ENCODE peak calls at places on chromosome 1, in nine cellular contexts. R is GM12864; Z is esophagus squamous epithelium; B is CD8-positive, alpha-beta T cell; F is lower lobe of right lung; D is stomach; Q is psoas muscle; E is HFF-Myc; L is adipocyte. A is an unnamed sample.

GRCh38 chr1:16181887-16182719 is 26.2 kb upstream of the EPHA2 start:
- DNase-seq in D (peak), R (no peak), Z (no peak), B (no peak), E (peak), Q (peak), L (peak), F (peak), A (peak)

GRCh38 chr1:222657899-222658298 is 40.0 kb downstream of the MIA3 start:
- DNase-seq in D (no peak), E (no peak), L (no peak), F (no peak), Z (no peak), Q (no peak), R (no peak), B (no peak), A (no peak)

GRCh38 chr1:100034465-100034864 is 64.7 kb downstream of the SLC35A3 start:
- DNase-seq in R (no peak), E (no peak), Q (no peak), L (peak), Z (no peak), B (no peak), D (no peak), F (no peak), A (no peak)

GRCh38 chr1:56255516-56256181 is 323.7 kb downstream of the PLPP3 start:
- DNase-seq in Z (no peak), L (peak), F (peak), D (peak), R (no peak), E (peak), B (no peak), Q (peak), A (no peak)

GRCh38 chr1:225670806-225671733 is 18.1 kb upstream of the ENAH start:
- DNase-seq in R (no peak), E (no peak), B (no peak), F (no peak), L (no peak), D (no peak), Z (no peak), Q (no peak), A (no peak)

GRCh38 chr1:187451238-187451637 is 622.5 kb downstream of the PLA2G4A start:
- DNase-seq in F (no peak), E (no peak), R (no peak), L (no peak), D (no peak), Z (no peak), Q (no peak), B (no peak), A (no peak)

GRCh38 chr1:218553197-218553596 is 208.1 kb downstream of the TGFB2 start:
- DNase-seq in Q (no peak), B (no peak), E (peak), L (peak), R (no peak), D (no peak), F (no peak), Z (no peak), A (no peak)

GRCh38 chr1:902802-903201 is 20.9 kb upstream of the SAMD11 start:
- DNase-seq in L (no peak), B (no peak), Z (no peak), D (no peak), E (no peak), F (peak), Q (peak), R (no peak), A (no peak)

GRCh38 chr1:228463559-228464455 is 23.4 kb upstream of the RNF187 start:
- DNase-seq in L (peak), E (no peak), Z (no peak), F (no peak), Q (peak), B (no peak), R (peak), D (peak), A (peak)

DNA sequence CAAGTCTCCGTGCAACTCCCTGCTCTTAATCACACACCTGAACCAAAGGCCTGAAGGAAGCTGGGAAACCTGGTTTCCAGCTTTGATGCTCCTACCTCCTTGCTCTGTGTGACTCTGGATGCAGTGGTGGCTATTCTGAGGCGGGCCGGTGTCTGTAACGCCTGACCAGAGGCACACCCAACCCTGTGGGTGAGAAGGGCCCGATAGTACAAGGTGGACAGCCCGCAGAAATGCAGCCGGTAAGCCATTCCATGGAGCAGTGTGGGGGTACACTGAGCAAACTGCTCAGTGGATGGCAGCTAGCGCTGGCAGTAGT is 36.1 kb downstream of the AHDC1 start:
- DNase-seq in F (no peak), B (no peak), E (no peak), R (no peak), Z (no peak), L (no peak), D (no peak), Q (no peak), A (no peak)
- H3K4me3 ChIP-seq in F (peak), B (peak), E (peak), R (peak), Z (no peak), L (peak), D (peak), Q (peak), A (peak)

GRCh38 chr1:35642472-35642955 is 1.2 kb upstream of the PSMB2 start:
- DNase-seq in F (no peak), R (no peak), B (no peak), Q (no peak), E (no peak), Z (no peak), D (no peak), L (peak), A (no peak)
- H3K4me3 ChIP-seq in F (peak), R (peak), B (peak), Q (peak), E (peak), Z (peak), D (peak), L (peak), A (peak)

GRCh38 chr1:224448428-224449017 is 13.9 kb upstream of the WDR26 start:
- DNase-seq in Z (no peak), D (no peak), L (no peak), E (no peak), R (no peak), B (no peak), F (no peak), Q (no peak), A (no peak)
- H3K4me3 ChIP-seq in Z (no peak), D (no peak), L (no peak), E (no peak), R (no peak), B (no peak), F (no peak), Q (no peak), A (no peak)

GRCh38 chr1:111099289-111099688 is 40.6 kb downstream of the DRAM2 start:
- DNase-seq in Q (no peak), B (no peak), L (no peak), Z (no peak), F (no peak), E (no peak), R (no peak), D (peak), A (no peak)

GRCh38 chr1:111101854-111102642 is 37.8 kb downstream of the DRAM2 start:
- DNase-seq in D (peak), F (no peak), L (no peak), R (no peak), Q (no peak), B (no peak), Z (no peak), E (no peak), A (no peak)

GRCh38 chr1:111097356-111098099 is 42.4 kb downstream of the DRAM2 start:
- DNase-seq in F (no peak), L (no peak), D (no peak), R (no peak), B (no peak), Q (no peak), E (no peak), Z (no peak), A (no peak)
- H3K4me3 ChIP-seq in F (no peak), L (no peak), D (no peak), R (no peak), B (no peak), Q (no peak), E (no peak), Z (no peak), A (no peak)

GRCh38 chr1:48079096-48079495 is 81.9 kb upstream of the TRABD2B start:
- DNase-seq in Z (no peak), F (no peak), B (no peak), D (no peak), R (no peak), L (no peak), E (no peak), Q (no peak), A (no peak)

GRCh38 chr1:48080343-48081255 is 83.4 kb upstream of the TRABD2B start:
- DNase-seq in Z (no peak), R (no peak), L (no peak), E (no peak), Q (no peak), B (no peak), F (no peak), D (no peak), A (no peak)

GRCh38 chr1:48077860-48078259 is 80.7 kb upstream of the TRABD2B start:
- DNase-seq in D (no peak), B (no peak), Z (no peak), F (no peak), E (no peak), Q (no peak), L (no peak), R (no peak), A (no peak)

GRCh38 chr1:48084826-48085225 is 87.6 kb upstream of the TRABD2B start:
- DNase-seq in F (no peak), R (no peak), Q (no peak), Z (no peak), D (no peak), L (no peak), B (no peak), E (no peak), A (no peak)

DNA sequence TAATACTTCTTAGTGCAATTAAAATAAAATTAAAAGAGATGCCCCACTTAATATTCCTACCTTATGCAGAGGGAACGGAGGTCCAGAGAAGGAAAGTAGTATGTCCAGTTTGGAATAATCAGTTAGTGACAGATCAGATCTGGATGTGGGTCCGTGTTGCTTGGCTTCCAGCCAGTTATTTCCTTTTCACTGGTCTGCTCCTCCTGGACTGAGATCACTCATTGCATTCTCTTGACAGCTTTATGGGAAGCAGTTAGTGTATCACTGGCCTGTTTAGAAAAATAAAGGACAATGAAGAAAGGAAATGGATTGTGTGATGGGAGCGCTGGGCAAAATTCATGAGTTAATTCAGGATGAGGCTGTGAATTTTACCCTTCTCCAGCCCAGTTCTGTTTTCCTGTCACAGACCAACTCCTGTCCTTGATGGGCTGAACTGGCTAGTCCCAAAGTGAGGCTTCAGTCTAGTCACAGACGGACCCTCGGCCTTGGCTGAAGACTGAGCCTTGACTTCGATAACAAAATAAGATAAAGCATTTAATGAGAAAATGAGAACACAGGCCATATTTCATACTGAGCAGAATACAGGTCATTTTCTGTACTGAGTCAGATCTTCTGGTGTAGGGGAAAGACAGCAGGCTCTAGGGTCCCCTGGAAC is 85.2 kb upstream of the TRABD2B start:
- DNase-seq in B (no peak), Z (no peak), L (no peak), D (no peak), F (no peak), E (no peak), R (no peak), Q (no peak), A (no peak)
- H3K4me3 ChIP-seq in B (no peak), Z (no peak), L (no peak), D (no peak), F (no peak), E (no peak), R (no peak), Q (no peak), A (no peak)

GRCh38 chr1:44616991-44617702 is 57.1 kb downstream of the TMEM53 start:
- DNase-seq in L (peak), R (no peak), Z (no peak), D (no peak), Q (peak), F (no peak), E (no peak), B (no peak), A (peak)
- H3K4me3 ChIP-seq in L (peak), R (no peak), Z (peak), D (peak), Q (peak), F (peak), E (peak), B (no peak), A (no peak)

GRCh38 chr1:245169391-245169790 is 14.6 kb downstream of the KIF26B start:
- DNase-seq in R (no peak), Q (no peak), Z (no peak), F (no peak), D (no peak), B (no peak), L (no peak), E (no peak), A (no peak)
- H3K4me3 ChIP-seq in R (no peak), Q (no peak), Z (no peak), F (no peak), D (no peak), B (no peak), L (no peak), E (no peak), A (no peak)

GRCh38 chr1:38059632-38060286 is 13.2 kb upstream of the POU3F1 start:
- DNase-seq in B (no peak), Z (no peak), Q (no peak), R (no peak), F (no peak), D (no peak), L (no peak), E (no peak), A (no peak)

GRCh38 chr1:38055965-38056364 is 9.4 kb upstream of the POU3F1 start:
- DNase-seq in L (no peak), D (no peak), B (no peak), E (no peak), Q (no peak), Z (no peak), F (no peak), R (no peak), A (no peak)

GRCh38 chr1:38053416-38054091 is 7.0 kb upstream of the POU3F1 start:
- DNase-seq in Z (no peak), E (no peak), L (no peak), F (no peak), B (no peak), R (no peak), Q (no peak), D (no peak), A (no peak)

GRCh38 chr1:38052750-38053415 is 6.3 kb upstream of the POU3F1 start:
- DNase-seq in B (no peak), D (no peak), L (no peak), R (peak), Z (no peak), F (no peak), E (no peak), Q (no peak), A (no peak)

DNA sequence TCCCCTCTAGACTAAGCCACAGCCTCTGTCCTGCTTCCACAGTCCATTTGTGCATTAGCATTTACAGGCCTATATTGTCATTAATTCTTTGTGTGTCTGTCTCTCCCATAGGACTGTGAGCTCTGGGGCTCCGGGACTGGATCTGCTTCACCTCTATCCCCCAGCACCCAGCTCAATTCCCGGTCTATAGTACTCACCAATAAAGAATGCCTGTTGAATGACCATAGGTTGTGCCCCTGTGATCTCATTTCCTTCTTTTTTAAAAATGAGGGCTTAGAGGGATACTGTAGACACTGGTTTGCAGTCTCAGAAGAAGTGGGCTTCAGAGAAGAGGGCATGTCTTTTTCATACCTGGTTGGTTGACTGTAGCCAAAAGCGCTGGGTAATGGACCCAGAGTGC is 8.8 kb upstream of the POU3F1 start:
- DNase-seq in B (no peak), Z (no peak), E (no peak), Q (no peak), D (no peak), R (no peak), L (no peak), F (no peak), A (no peak)
- H3K4me3 ChIP-seq in B (no peak), Z (no peak), E (no peak), Q (no peak), D (no peak), R (no peak), L (no peak), F (no peak), A (no peak)

DNA sequence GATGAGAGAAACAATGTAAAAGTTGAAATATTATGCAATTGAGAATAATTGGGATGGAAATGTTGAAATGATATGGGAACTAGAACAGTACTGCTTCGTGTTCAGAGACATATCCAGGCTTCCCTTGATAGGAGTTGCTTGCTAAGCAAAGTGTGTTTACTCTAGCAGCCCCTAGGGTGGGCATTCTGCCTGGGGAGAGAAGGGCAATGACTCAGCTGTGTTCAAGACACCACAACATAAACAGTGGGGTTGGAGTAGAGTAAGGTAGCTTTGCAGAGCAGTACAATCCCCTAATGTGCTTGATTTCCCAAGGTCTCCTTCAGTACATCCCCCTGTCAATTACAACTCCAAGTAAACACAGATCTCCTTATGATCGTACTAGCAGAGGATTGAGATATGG is 4.8 kb upstream of the PCNX2 start:
- DNase-seq in D (no peak), L (no peak), Z (no peak), E (no peak), Q (no peak), B (no peak), F (no peak), R (no peak), A (no peak)
- H3K4me3 ChIP-seq in D (no peak), L (no peak), Z (no peak), E (no peak), Q (no peak), B (no peak), F (no peak), R (no peak), A (no peak)

DNA sequence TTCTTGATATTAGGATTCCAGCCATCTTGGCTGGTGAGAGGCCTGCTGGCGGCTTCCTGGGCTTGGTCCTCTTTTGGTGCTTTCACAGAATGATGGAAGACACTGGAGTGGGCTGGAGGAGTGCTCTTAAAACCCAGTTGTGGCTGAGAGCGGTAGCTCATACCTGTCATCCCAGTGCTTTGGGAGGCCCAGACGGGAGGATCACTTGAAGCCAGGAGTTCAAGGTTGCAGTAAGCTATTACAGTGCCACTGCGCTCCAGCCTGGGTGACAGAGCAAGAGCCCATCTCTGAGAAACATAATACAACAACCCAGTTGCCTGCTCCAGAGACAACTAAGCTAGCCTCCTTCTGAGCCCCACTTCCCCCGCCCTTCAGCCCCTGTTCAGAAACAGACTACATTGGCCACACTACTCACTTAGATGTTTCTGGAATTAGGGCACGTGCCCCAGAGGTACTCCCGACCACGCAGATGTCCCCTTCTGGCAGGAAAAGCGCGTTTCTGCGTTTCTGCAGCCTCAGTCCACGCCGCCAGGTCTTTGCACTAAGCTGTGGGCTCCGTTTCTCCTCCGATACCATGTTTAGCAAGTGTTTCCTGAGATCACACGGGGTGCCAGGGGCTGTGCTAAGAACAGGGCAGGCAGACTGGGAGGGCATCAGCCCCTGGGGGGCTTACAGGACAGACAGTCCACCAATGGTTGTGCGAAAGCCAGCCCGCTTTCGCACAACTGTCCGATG is 2.4 kb downstream of the PIK3CD start:
- DNase-seq in D (no peak), E (no peak), F (no peak), L (no peak), Z (no peak), B (no peak), R (no peak), Q (no peak), A (no peak)
- H3K4me3 ChIP-seq in D (peak), E (no peak), F (peak), L (no peak), Z (no peak), B (peak), R (peak), Q (no peak), A (peak)

A was measured in right lobe of liver.